ENCODE peak calls at places on chromosomes 6 and 20, in seven cellular contexts. R is fibroblast of the aortic adventitia, U is tibial nerve, F is cardiac fibroblast, Y is brain microvascular endothelial cell, Z is colonic mucosa, K is PC-9. G is an unnamed sample.

GRCh38 chr6:142306736-142307135 is 4.9 kb downstream of the ADGRG6 start:
- DNase-seq in R (no peak), U (no peak), F (no peak), Y (no peak), Z (no peak), K (no peak), G (no peak)

GRCh38 chr6:5619249-5619648 is 357.9 kb downstream of the FARS2 start:
- DNase-seq in R (no peak), U (no peak), F (no peak), Y (no peak), Z (no peak), K (no peak), G (no peak)

GRCh38 chr6:142902636-142903053 is 42.3 kb downstream of the HIVEP2 start:
- DNase-seq in R (peak; percentile 99), U (peak; percentile 22), F (peak; percentile 98), Y (peak; percentile 98), Z (peak; percentile 48), K (peak; percentile 91), G (peak; percentile 97)

GRCh38 chr6:49205526-49205925 is 257.5 kb downstream of the MMUT start:
- DNase-seq in R (no peak), U (no peak), F (no peak), Y (no peak), Z (no peak), K (no peak), G (no peak)

GRCh38 chr6:38016824-38017223 is 197.3 kb downstream of the ZFAND3 start:
- DNase-seq in R (no peak), U (no peak), F (no peak), Y (no peak), Z (no peak), K (no peak), G (no peak)

GRCh38 chr20:20073851-20074252 is 21.5 kb downstream of the CFAP61 start:
- DNase-seq in R (no peak), U (no peak), F (no peak), Y (no peak), Z (no peak), K (no peak), G (no peak)

GRCh38 chr20:1844723-1845523 is 50.3 kb upstream of the SIRPA start:
- DNase-seq in R (peak; percentile 89), U (peak; percentile 30), F (peak; percentile 40), Y (peak; percentile 12), Z (peak; percentile 44), K (no peak), G (no peak)

GRCh38 chr6:23040899-23041298 is 471.5 kb downstream of the HDGFL1 start:
- DNase-seq in R (no peak), U (no peak), F (no peak), Y (no peak), Z (no peak), K (no peak), G (no peak)

GRCh38 chr6:141140905-141141304 is 991.8 kb upstream of the GJE1 start:
- DNase-seq in R (no peak), U (no peak), F (no peak), Y (no peak), Z (no peak), K (no peak), G (no peak)

GRCh38 chr6:35484921-35485392 is 11.9 kb downstream of the TEAD3 start:
- DNase-seq in R (no peak), U (no peak), F (peak; percentile 53), Y (no peak), Z (no peak), K (peak; percentile 78), G (no peak)

GRCh38 chr20:63696628-63697356 is at the start of gene TNFRSF6B:
- DNase-seq in R (no peak), U (no peak), F (no peak), Y (no peak), Z (no peak), K (peak; percentile 32), G (no peak)

GRCh38 chr6:75800708-75801505 is 51.9 kb downstream of the MYO6 start:
- DNase-seq in R (no peak), U (no peak), F (no peak), Y (no peak), Z (no peak), K (no peak), G (no peak)

GRCh38 chr6:139981810-139982550 is 607.5 kb upstream of the CITED2 start:
- DNase-seq in R (peak; percentile 50), U (no peak), F (peak; percentile 66), Y (peak; percentile 71), Z (peak; percentile 48), K (peak; percentile 65), G (no peak)

GRCh38 chr20:60295214-60295613 is 337.0 kb downstream of the CDH26 start:
- DNase-seq in R (no peak), U (no peak), F (no peak), Y (no peak), Z (no peak), K (no peak), G (no peak)

GRCh38 chr20:60297649-60298048 is 339.4 kb downstream of the CDH26 start:
- DNase-seq in R (no peak), U (no peak), F (no peak), Y (no peak), Z (no peak), K (no peak), G (no peak)

GRCh38 chr20:60294627-60295026 is 336.4 kb downstream of the CDH26 start:
- DNase-seq in R (no peak), U (no peak), F (no peak), Y (no peak), Z (no peak), K (no peak), G (no peak)

GRCh38 chr20:60292001-60292520 is 333.8 kb downstream of the CDH26 start:
- DNase-seq in R (no peak), U (no peak), F (no peak), Y (no peak), Z (no peak), K (no peak), G (no peak)
- H3K4me3 ChIP-seq in R (no peak overlapping the region), U (no peak overlapping the region), F (no peak overlapping the region), Y (no peak overlapping the region), Z (no peak overlapping the region), K (no peak overlapping the region), G (no peak overlapping the region)

GRCh38 chr6:27720607-27721580 is 191.3 kb downstream of the OR2B2 start:
- DNase-seq in R (peak; percentile 43), U (no peak), F (peak; percentile 86), Y (peak; percentile 86), Z (no peak), K (peak; percentile 71), G (no peak)
- TF ChIP-seq CTCF in R (no peak), U (no peak), F (no peak), Y (peak; percentile 12), Z (no peak), K (peak; percentile 23), G (no peak)

DNA sequence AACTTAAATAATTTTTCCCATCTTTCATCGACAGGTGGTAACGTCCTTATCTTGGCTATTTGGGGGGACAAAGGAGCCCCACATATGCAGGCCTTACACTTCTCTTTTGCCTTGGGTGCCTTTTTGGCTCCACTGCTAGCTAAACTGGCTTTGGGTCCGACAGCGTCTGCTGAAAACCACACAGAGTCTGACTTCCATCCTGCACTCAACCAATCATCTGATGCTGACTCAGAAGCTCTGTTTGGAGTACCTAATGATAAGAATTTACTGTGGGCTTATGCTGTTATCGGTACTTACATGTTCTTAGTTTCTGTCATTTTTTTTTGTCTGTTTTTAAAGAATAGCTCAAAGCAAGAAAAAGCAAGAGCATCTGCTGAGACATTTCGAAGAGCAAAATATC is 178.5 kb downstream of the SLC16A10 start:
- DNase-seq in R (peak; percentile 55), U (no peak), F (no peak), Y (peak; percentile 60), Z (no peak), K (no peak), G (no peak)
- H3K4me3 ChIP-seq in R (no peak overlapping the region), U (no peak overlapping the region), F (no peak overlapping the region), Y (no peak overlapping the region), Z (no peak overlapping the region), K (no peak overlapping the region), G (no peak overlapping the region)

DNA sequence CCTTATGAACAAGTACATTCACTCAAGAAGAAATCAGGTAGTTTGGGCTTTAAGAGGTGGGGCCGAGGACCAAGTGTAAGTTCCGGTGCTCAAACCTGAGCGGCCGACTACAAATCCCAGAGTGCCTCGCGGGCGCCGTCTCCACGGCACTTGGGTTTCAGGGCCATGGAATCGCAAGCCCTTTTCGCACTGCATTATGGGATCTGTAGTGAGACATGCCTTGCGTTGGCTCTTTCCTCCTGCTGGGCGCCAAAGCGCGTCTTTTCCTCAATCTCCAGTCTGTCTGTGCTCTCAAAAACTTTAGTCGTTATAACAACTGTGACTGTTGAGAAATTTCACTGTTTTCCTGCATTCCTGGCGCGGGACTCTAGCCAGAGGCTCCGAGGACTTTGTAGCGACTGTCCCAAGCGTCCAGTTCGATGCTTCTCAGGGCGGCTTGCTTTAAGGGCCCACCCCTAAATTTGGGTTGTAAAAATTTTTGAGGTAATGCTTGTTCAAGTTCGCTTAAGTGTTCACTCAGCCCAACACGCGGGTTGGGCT is 408 bp upstream of the FBXO9 start:
- DNase-seq in R (peak; percentile 98), U (peak; percentile 95), F (peak; percentile 98), Y (peak; percentile 98), Z (peak; percentile 99), K (peak; percentile 93), G (peak; percentile 96)
- TF ChIP-seq CTCF in R (peak; percentile 26), U (no peak), F (peak; percentile 6), Y (peak; percentile 6), Z (no peak), K (no peak), G (no peak)

GRCh38 chr20:35884541-35884865 is 69.8 kb downstream of the SCAND1 start:
- DNase-seq in R (no peak), U (no peak), F (no peak), Y (no peak), Z (no peak), K (no peak), G (no peak)
- H3K4me3 ChIP-seq in R (peak overlapping the region; percentile 47), U (no peak overlapping the region), F (peak overlapping the region; percentile 1), Y (peak overlapping the region; percentile 31), Z (no peak overlapping the region), K (peak overlapping the region; percentile 33), G (peak overlapping the region; percentile 22)

DNA sequence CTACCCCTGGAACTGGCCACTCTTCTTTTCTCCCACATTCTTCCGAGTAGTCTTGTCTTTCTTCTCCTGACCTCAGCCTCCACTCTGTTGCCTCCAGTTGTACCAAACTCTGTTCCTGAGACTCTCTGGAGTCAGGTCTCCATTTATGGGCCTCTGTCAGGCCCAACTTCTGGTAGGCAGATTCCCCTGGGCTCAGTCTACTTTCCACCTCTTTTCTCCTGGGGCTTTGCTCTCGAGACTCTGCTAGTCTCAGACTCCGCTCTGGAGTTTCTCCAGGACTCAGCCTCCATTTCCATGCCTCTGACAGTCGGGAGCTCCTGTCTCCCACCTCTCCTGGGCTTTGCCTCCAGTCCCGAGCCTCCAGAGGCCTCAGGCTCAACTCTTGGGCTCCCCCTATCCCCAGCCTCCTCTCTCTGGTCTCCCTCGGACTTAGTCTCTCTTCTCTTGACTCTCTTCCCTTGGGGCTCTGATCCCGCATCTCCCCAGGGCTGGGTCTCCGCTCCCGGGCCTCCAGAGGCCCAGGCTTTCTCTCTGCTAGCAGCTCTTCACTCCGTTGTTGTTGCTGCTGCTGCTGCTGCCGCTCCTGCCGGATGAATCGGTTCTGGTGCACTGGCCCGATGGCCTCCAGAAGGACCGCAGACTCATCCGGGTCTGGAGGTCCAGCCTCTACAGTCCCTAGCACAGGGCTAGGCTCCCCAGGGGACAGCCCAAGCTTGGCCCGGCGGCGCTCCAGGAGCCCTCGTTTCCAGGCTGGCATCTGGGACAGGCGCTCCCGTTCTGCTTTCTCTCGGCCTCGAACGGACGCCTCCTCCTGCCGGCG is 1.1 kb downstream of the PPP1R18 start:
- DNase-seq in R (peak; percentile 43), U (no peak), F (peak; percentile 55), Y (no peak), Z (no peak), K (no peak), G (no peak)
- TF ChIP-seq CTCF in R (peak; percentile 28), U (no peak), F (peak; percentile 31), Y (peak; percentile 60), Z (no peak), K (no peak), G (peak; percentile 37)

G was measured in astrocyte of the cerebellum.